ENCODE peak calls at places on chromosomes 16 and 17, in nine cellular contexts. Z is epithelial cell of esophagus; G is HEK293T; J is stimulated activated CD4-positive, alpha-beta T cell treated with anti-CD3 and anti-CD28 coated beads, Interleukin-1b, Interleukin-23, amount 100 ng/mL, for 4 hours; C is colonic mucosa; E is islet precursor cell; M is skeletal muscle cell; I is GF-D8; W is upper lobe of left lung. P is an unnamed sample.

GRCh38 chr17:79372470-79373238 is 238.2 kb downstream of the RBFOX3 start:
- DNase-seq in Z (no peak), G (no peak), J (no peak), C (peak), E (no peak), M (no peak), I (no peak), W (no peak), P (no peak)

GRCh38 chr17:4479982-4480751 is 18.5 kb upstream of the SPNS2 start:
- DNase-seq in Z (no peak), G (no peak), J (no peak), C (peak), E (peak), M (no peak), I (no peak), W (no peak), P (no peak)

GRCh38 chr16:20612551-20613470 is 36.6 kb upstream of the ACSM2B start:
- DNase-seq in Z (no peak), G (no peak), J (no peak), C (peak), E (peak), M (no peak), I (no peak), W (peak), P (no peak)

GRCh38 chr17:32627233-32628008 is 140.6 kb downstream of the CDK5R1 start:
- DNase-seq in Z (peak), G (peak), J (no peak), C (no peak), E (no peak), M (no peak), I (no peak), W (no peak), P (no peak)

GRCh38 chr17:17398188-17398927 is 78.4 kb upstream of the MED9 start:
- DNase-seq in Z (no peak), G (no peak), J (no peak), C (no peak), E (no peak), M (no peak), I (no peak), W (no peak), P (no peak)

GRCh38 chr16:19386555-19386954 is 31.1 kb upstream of the TMC5 start:
- DNase-seq in Z (no peak), G (no peak), J (no peak), C (no peak), E (no peak), M (no peak), I (no peak), W (no peak), P (no peak)

GRCh38 chr17:66375121-66375520 is 72.7 kb downstream of the PRKCA start:
- DNase-seq in Z (no peak), G (no peak), J (no peak), C (no peak), E (no peak), M (no peak), I (no peak), W (no peak), P (no peak)

GRCh38 chr17:81518785-81519283 is 6.2 kb upstream of the ACTG1 start:
- DNase-seq in Z (peak), G (no peak), J (no peak), C (peak), E (peak), M (no peak), I (no peak), W (peak), P (peak)

GRCh38 chr17:9898812-9899211 is 6.3 kb downstream of the RCVRN start:
- DNase-seq in Z (no peak), G (no peak), J (no peak), C (no peak), E (no peak), M (no peak), I (no peak), W (no peak), P (no peak)

GRCh38 chr16:70805787-70806186 is 4.8 kb upstream of the VAC14 start:
- DNase-seq in Z (peak), G (no peak), J (no peak), C (no peak), E (no peak), M (peak), I (no peak), W (no peak), P (no peak)

GRCh38 chr16:58430718-58431117 is 38.4 kb downstream of the GINS3 start:
- DNase-seq in Z (no peak), G (no peak), J (no peak), C (no peak), E (no peak), M (no peak), I (no peak), W (no peak), P (no peak)

GRCh38 chr17:59498421-59499307 is 66.7 kb upstream of the DHX40 start:
- DNase-seq in Z (no peak), G (no peak), J (no peak), C (no peak), E (no peak), M (no peak), I (no peak), W (no peak), P (no peak)

GRCh38 chr16:53991181-53992056 is 287.5 kb downstream of the FTO start:
- DNase-seq in Z (peak), G (peak), J (no peak), C (no peak), E (no peak), M (peak), I (no peak), W (peak), P (no peak)

GRCh38 chr17:7620835-7621234 is 6.1 kb upstream of the FXR2 start:
- DNase-seq in Z (no peak), G (no peak), J (no peak), C (no peak), E (no peak), M (no peak), I (no peak), W (no peak), P (no peak)

GRCh38 chr17:12554251-12554650 is 111.4 kb upstream of the MYOCD start:
- DNase-seq in Z (no peak), G (no peak), J (no peak), C (no peak), E (no peak), M (no peak), I (no peak), W (no peak), P (no peak)

GRCh38 chr16:83925095-83925905 is 26.4 kb downstream of the MLYCD start:
- DNase-seq in Z (no peak), G (no peak), J (no peak), C (no peak), E (no peak), M (no peak), I (no peak), W (no peak), P (no peak)

GRCh38 chr17:4919511-4920047 is 12.5 kb upstream of the GP1BA start:
- DNase-seq in Z (no peak), G (no peak), J (no peak), C (no peak), E (peak), M (no peak), I (no peak), W (no peak), P (no peak)

GRCh38 chr16:23432176-23433128 is 20.5 kb downstream of the COG7 start:
- DNase-seq in Z (peak), G (no peak), J (no peak), C (no peak), E (no peak), M (no peak), I (no peak), W (no peak), P (no peak)

GRCh38 chr17:28807925-28808641 is 34.5 kb downstream of the FAM222B start:
- DNase-seq in Z (peak), G (peak), J (no peak), C (no peak), E (peak), M (peak), I (peak), W (no peak), P (peak)

GRCh38 chr17:596763-597644 is 117.6 kb downstream of the VPS53 start:
- DNase-seq in Z (peak), G (no peak), J (no peak), C (no peak), E (no peak), M (peak), I (no peak), W (no peak), P (peak)

P was measured in A549.